ENCODE peak calls at places on chromosomes 5 and 9, in five cellular contexts. P is stimulated activated CD4-positive, alpha-beta T cell treated with anti-CD3 and anti-CD28 coated beads, Interleukin-4, amount 100 ng/mL, for 4 hours; I is NCI-H146; S is NCI-H1694 treated with DMSO at 0.1 percent for 48 hours; R is M059J. E is an unnamed sample.

GRCh38 chr5:59325070-59325469 is 568.5 kb downstream of the PDE4D start:
- DNase-seq in R (no peak), S (no peak), I (no peak), P (no peak), E (no peak)

GRCh38 chr5:93100433-93100832 is 480.6 kb downstream of the NR2F1-AS1 start:
- DNase-seq in S (no peak), P (no peak), I (no peak), R (peak), E (no peak)

GRCh38 chr9:133991211-133991921 is 758 bp downstream of the VAV2 start:
- DNase-seq in I (no peak), S (no peak), R (peak), P (no peak), E (no peak)

GRCh38 chr5:124231794-124232193 is 514.6 kb downstream of the ZNF608 start:
- DNase-seq in S (no peak), I (no peak), P (no peak), R (no peak), E (no peak)

GRCh38 chr5:140131967-140132409 is 6.3 kb downstream of the IGIP start:
- DNase-seq in P (peak), S (no peak), R (peak), I (no peak), E (no peak)

GRCh38 chr5:176781638-176782570 is 28.5 kb upstream of the UNC5A start:
- DNase-seq in P (no peak), R (no peak), S (no peak), I (no peak), E (no peak)

GRCh38 chr5:157574456-157575095 is 999 bp downstream of the ADAM19 start:
- DNase-seq in P (peak), I (no peak), S (no peak), R (no peak), E (no peak)

GRCh38 chr5:61966991-61967390 is 339.0 kb upstream of the KIF2A start:
- DNase-seq in S (no peak), R (no peak), I (no peak), P (no peak), E (no peak)